ENCODE peak calls at places on chromosomes 2 and 18, in four cellular contexts. X is HL-60, P is K562, D is GM12878. U is an unnamed sample.

GRCh38 chr18:44564922-44565321 is 115.8 kb upstream of the SETBP1 start:
- DNase-seq in P (no peak), X (no peak), D (no peak), U (no peak)

GRCh38 chr2:195009202-195009601 is 647.8 kb upstream of the SLC39A10 start:
- DNase-seq in X (no peak), D (no peak), P (no peak), U (no peak)

GRCh38 chr2:15577071-15577706 is 14.5 kb upstream of the DDX1 start:
- DNase-seq in D (peak), P (peak), X (peak), U (no peak)

GRCh38 chr2:218691234-218691633 is 19.3 kb downstream of the STK36 start:
- DNase-seq in P (no peak), D (no peak), X (no peak), U (no peak)

GRCh38 chr18:61334951-61335736 is 1.9 kb downstream of the CDH20 start:
- DNase-seq in X (no peak), P (no peak), D (no peak), U (no peak)

GRCh38 chr2:43027103-43027482 is 199.3 kb downstream of the ZFP36L2 start:
- DNase-seq in P (no peak), D (no peak), X (no peak), U (no peak)

GRCh38 chr2:109636290-109636675 is 22.1 kb downstream of the SOWAHC start:
- DNase-seq in P (no peak), D (no peak), X (peak), U (no peak)

GRCh38 chr2:240129731-240130392 is 6.2 kb downstream of the COPS9 start:
- DNase-seq in X (no peak), P (no peak), D (no peak), U (no peak)

GRCh38 chr2:210195066-210195852 is 24.1 kb upstream of the KANSL1L start:
- DNase-seq in X (peak), P (peak), D (no peak), U (no peak)

GRCh38 chr2:102063948-102064678 is 72.4 kb downstream of the IL1R2 start:
- DNase-seq in P (peak), D (no peak), X (peak), U (no peak)

GRCh38 chr18:11689972-11690570 is 1.0 kb downstream of the GNAL start:
- DNase-seq in X (no peak), D (no peak), P (no peak), U (no peak)

GRCh38 chr18:41938445-41938844 is 16.6 kb upstream of the PIK3C3 start:
- DNase-seq in P (no peak), X (no peak), D (no peak), U (no peak)
- TF ChIP-seq SPI1 in P (no peak), X (no peak), D (no peak), U (no peak)

GRCh38 chr2:98561018-98561417 is 47.3 kb downstream of the COA5 start:
- DNase-seq in X (no peak), D (no peak), P (no peak), U (no peak)
- TF ChIP-seq SPI1 in X (no peak), D (no peak), P (no peak), U (no peak)

GRCh38 chr2:7766978-7767565 is 849.9 kb downstream of the RNF144A start:
- DNase-seq in X (no peak), P (no peak), D (no peak), U (no peak)

GRCh38 chr2:7767902-7768301 is 850.7 kb downstream of the RNF144A start:
- DNase-seq in X (no peak), P (no peak), D (no peak), U (no peak)

GRCh38 chr2:7759898-7760297 is 842.7 kb downstream of the RNF144A start:
- DNase-seq in X (no peak), P (no peak), D (no peak), U (no peak)

GRCh38 chr2:7766302-7766701 is 849.1 kb downstream of the RNF144A start:
- DNase-seq in D (no peak), P (no peak), X (no peak), U (no peak)

DNA sequence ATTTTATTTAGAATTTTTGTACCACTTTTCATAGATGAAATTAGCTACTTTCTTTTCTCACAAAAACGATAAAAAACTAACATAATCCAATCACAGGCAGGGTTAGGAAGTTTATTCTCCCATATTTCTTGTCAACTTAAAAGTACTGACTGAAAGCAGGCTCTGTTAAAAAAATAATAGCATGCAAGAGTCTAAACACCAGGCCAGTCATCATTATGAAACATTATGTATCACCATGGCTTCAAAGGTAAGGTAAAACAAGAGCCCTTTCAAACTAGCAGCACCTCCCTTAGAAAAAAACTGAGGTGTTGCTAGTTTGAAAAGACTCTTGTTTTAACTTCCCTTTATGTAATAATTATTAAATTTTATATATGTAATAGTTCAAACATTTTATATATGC is 848.0 kb downstream of the RNF144A start:
- DNase-seq in D (no peak), X (no peak), P (no peak), U (no peak)
- TF ChIP-seq SPI1 in D (no peak), X (no peak), P (no peak), U (no peak)

DNA sequence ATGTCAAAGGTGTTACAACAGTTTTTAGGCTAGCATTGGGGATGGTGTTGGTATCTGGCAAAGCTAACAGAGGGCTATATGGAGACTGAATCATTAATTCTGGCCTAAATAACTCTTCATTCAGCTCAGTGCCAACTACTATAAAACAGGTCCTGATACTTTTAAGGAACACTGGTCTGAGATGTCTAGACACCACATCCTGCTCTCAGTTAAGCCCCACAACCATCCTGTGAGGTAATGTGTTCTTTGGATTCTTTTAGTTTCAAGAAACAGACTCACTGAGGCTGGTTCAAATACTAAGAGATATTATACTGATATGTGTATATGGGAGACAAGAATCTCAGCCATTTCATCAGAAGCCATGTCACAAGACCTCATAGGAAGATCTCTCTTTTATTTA is 14.2 kb upstream of the HK2 start:
- DNase-seq in D (no peak), P (no peak), X (no peak), U (no peak)
- TF ChIP-seq SPI1 in D (no peak), P (no peak), X (no peak), U (no peak)

DNA sequence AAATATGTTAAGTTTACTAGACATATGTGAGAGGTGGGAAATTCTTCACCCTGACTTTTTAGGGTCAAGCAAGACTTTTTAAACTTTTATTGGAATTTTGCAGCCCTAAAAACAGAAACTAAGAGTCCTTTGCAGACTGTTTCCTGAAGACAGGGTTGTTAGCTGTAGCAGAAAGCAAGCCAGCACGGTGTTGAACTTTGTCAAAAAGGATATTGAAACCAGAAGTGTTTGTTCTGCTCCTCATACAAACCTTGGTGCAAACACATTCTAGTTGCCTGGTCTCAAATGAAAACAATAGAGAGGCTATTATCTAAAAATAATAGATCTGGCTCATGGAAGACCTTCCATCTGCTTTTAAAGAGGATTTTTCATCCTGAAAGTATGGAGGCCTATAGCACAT is 65.8 kb upstream of the IGFBP5 start:
- DNase-seq in P (no peak), D (no peak), X (no peak), U (no peak)
- TF ChIP-seq SPI1 in P (no peak), D (no peak), X (no peak), U (no peak)

DNA sequence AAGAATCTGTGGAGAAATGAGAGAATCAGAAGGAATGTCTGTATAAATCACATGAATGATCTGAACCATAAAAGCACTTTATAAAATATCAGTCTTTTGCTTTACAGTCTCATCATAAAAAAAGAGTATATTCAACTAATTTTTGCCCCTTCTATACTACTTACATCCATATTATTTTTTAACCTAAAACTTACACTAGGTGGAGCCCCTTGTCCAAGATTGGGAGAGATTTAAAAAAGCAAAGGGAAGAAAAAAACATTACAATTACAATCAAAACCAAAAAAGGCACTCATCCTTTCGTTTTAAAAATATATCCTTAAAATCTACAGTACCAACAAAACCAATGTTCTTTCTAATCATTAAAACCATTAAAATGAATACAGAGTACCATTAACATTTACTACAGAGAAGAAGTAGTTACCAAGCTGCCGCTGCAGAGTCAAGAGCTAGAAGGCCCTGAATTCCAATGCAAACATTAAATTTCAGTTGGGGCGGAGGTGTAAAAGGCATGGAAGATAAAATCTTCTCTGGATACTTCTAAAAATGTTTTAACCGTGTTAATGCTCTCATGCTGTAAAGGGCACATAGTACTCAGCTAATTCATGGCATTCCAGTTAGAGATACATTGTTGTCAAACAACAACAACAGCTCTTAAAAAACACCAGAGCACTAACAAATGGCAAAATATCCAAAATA is 56.7 kb upstream of the EPB41L3 start:
- DNase-seq in D (no peak), P (no peak), X (no peak), U (no peak)
- TF ChIP-seq SPI1 in D (no peak), P (no peak), X (no peak), U (no peak)

GRCh38 chr2:202671317-202672035 is 36.7 kb downstream of the FAM117B start:
- DNase-seq in X (no peak), P (no peak), D (no peak), U (no peak)
- TF ChIP-seq SPI1 in X (no peak), P (no peak), D (no peak), U (no peak)

GRCh38 chr2:121386707-121387106 is 101.7 kb upstream of the TFCP2L1 start:
- DNase-seq in D (no peak), P (no peak), X (no peak), U (no peak)
- TF ChIP-seq SPI1 in D (no peak), P (no peak), X (no peak), U (no peak)

GRCh38 chr2:191910518-191910917 is 63.6 kb upstream of the CAVIN2 start:
- DNase-seq in P (no peak), D (no peak), X (no peak), U (no peak)
- TF ChIP-seq SPI1 in P (no peak), D (no peak), X (peak), U (no peak)

GRCh38 chr2:226913641-226914040 is 77.8 kb downstream of the RHBDD1 start:
- DNase-seq in X (no peak), D (no peak), P (no peak), U (no peak)
- TF ChIP-seq SPI1 in X (no peak), D (no peak), P (no peak), U (no peak)